ENCODE peak calls at places on chromosome 17, in nine cellular contexts. One of them, this sample, is unnamed.

GRCh38 chr17:45311762-45312476 is 4.9 kb downstream of the MAP3K14 start:
- DNase-seq in upper lobe of left lung: peak; percentile 90
- DNase-seq in mammary epithelial cell: peak; percentile 96
- DNase-seq in SK-N-SH: peak; percentile 45
- DNase-seq in neuronal stem cell: no peak
- DNase-seq in body of pancreas: peak; percentile 93
- DNase-seq in brain microvascular endothelial cell: peak; percentile 39
- DNase-seq in right cardiac atrium: peak; percentile 74
- DNase-seq in A673: no peak
- DNase-seq in this sample: peak; percentile 90

GRCh38 chr17:64176556-64176955 is 46.6 kb upstream of the ERN1 start:
- DNase-seq in upper lobe of left lung: no peak
- DNase-seq in mammary epithelial cell: no peak
- DNase-seq in SK-N-SH: no peak
- DNase-seq in neuronal stem cell: no peak
- DNase-seq in body of pancreas: no peak
- DNase-seq in brain microvascular endothelial cell: no peak
- DNase-seq in right cardiac atrium: no peak
- DNase-seq in A673: no peak
- DNase-seq in this sample: no peak

GRCh38 chr17:19470529-19471261 is 59.7 kb downstream of the RNF112 start:
- DNase-seq in upper lobe of left lung: no peak
- DNase-seq in mammary epithelial cell: no peak
- DNase-seq in SK-N-SH: no peak
- DNase-seq in neuronal stem cell: no peak
- DNase-seq in body of pancreas: peak; percentile 57
- DNase-seq in brain microvascular endothelial cell: no peak
- DNase-seq in right cardiac atrium: peak; percentile 90
- DNase-seq in A673: no peak
- DNase-seq in this sample: no peak

GRCh38 chr17:75950421-75950820 is 9.6 kb upstream of the FBF1 start:
- DNase-seq in upper lobe of left lung: no peak
- DNase-seq in mammary epithelial cell: no peak
- DNase-seq in SK-N-SH: no peak
- DNase-seq in neuronal stem cell: no peak
- DNase-seq in body of pancreas: no peak
- DNase-seq in brain microvascular endothelial cell: no peak
- DNase-seq in right cardiac atrium: no peak
- DNase-seq in A673: no peak
- DNase-seq in this sample: no peak

GRCh38 chr17:82253179-82253544 is 20.3 kb downstream of the CSNK1D start:
- DNase-seq in upper lobe of left lung: no peak
- DNase-seq in mammary epithelial cell: no peak
- DNase-seq in SK-N-SH: no peak
- DNase-seq in neuronal stem cell: no peak
- DNase-seq in body of pancreas: no peak
- DNase-seq in brain microvascular endothelial cell: no peak
- DNase-seq in right cardiac atrium: peak; percentile 34
- DNase-seq in A673: no peak
- DNase-seq in this sample: no peak

GRCh38 chr17:66988069-66988798 is 23.7 kb downstream of the CACNG4 start:
- DNase-seq in upper lobe of left lung: no peak
- DNase-seq in mammary epithelial cell: no peak
- DNase-seq in SK-N-SH: peak; percentile 51
- DNase-seq in neuronal stem cell: no peak
- DNase-seq in body of pancreas: no peak
- DNase-seq in brain microvascular endothelial cell: no peak
- DNase-seq in right cardiac atrium: no peak
- DNase-seq in A673: no peak
- DNase-seq in this sample: no peak

GRCh38 chr17:32588982-32589381 is 102.2 kb downstream of the CDK5R1 start:
- DNase-seq in upper lobe of left lung: no peak
- DNase-seq in mammary epithelial cell: no peak
- DNase-seq in SK-N-SH: peak; percentile 23
- DNase-seq in neuronal stem cell: no peak
- DNase-seq in body of pancreas: no peak
- DNase-seq in brain microvascular endothelial cell: no peak
- DNase-seq in right cardiac atrium: no peak
- DNase-seq in A673: no peak
- DNase-seq in this sample: no peak

GRCh38 chr17:19260958-19261357 is 23.8 kb downstream of the EPN2 start:
- DNase-seq in upper lobe of left lung: no peak
- DNase-seq in mammary epithelial cell: peak; percentile 20
- DNase-seq in SK-N-SH: no peak
- DNase-seq in neuronal stem cell: no peak
- DNase-seq in body of pancreas: no peak
- DNase-seq in brain microvascular endothelial cell: no peak
- DNase-seq in right cardiac atrium: no peak
- DNase-seq in A673: peak; percentile 65
- DNase-seq in this sample: no peak

GRCh38 chr17:17364338-17364667 is 61.1 kb downstream of the NT5M start:
- DNase-seq in upper lobe of left lung: no peak
- DNase-seq in mammary epithelial cell: no peak
- DNase-seq in SK-N-SH: no peak
- DNase-seq in neuronal stem cell: no peak
- DNase-seq in body of pancreas: no peak
- DNase-seq in brain microvascular endothelial cell: no peak
- DNase-seq in right cardiac atrium: peak; percentile 30
- DNase-seq in A673: no peak
- DNase-seq in this sample: no peak

GRCh38 chr17:49723423-49723822 is 15.7 kb upstream of the SLC35B1 start:
- DNase-seq in upper lobe of left lung: no peak
- DNase-seq in mammary epithelial cell: no peak
- DNase-seq in SK-N-SH: no peak
- DNase-seq in neuronal stem cell: no peak
- DNase-seq in body of pancreas: peak; percentile 57
- DNase-seq in brain microvascular endothelial cell: no peak
- DNase-seq in right cardiac atrium: peak; percentile 92
- DNase-seq in A673: no peak
- DNase-seq in this sample: no peak

GRCh38 chr17:76752006-76752405 is 14.1 kb downstream of the MFSD11 start:
- DNase-seq in upper lobe of left lung: no peak
- DNase-seq in mammary epithelial cell: no peak
- DNase-seq in SK-N-SH: no peak
- DNase-seq in neuronal stem cell: no peak
- DNase-seq in body of pancreas: no peak
- DNase-seq in brain microvascular endothelial cell: no peak
- DNase-seq in right cardiac atrium: no peak
- DNase-seq in A673: no peak
- DNase-seq in this sample: no peak

GRCh38 chr17:68602267-68602644 is 1.1 kb upstream of the FAM20A start:
- DNase-seq in upper lobe of left lung: no peak
- DNase-seq in mammary epithelial cell: no peak
- DNase-seq in SK-N-SH: no peak
- DNase-seq in neuronal stem cell: no peak
- DNase-seq in body of pancreas: no peak
- DNase-seq in brain microvascular endothelial cell: no peak
- DNase-seq in right cardiac atrium: no peak
- DNase-seq in A673: no peak
- DNase-seq in this sample: peak; percentile 68

GRCh38 chr17:36933174-36934143 is 3.8 kb upstream of the LHX1 start:
- DNase-seq in upper lobe of left lung: no peak
- DNase-seq in mammary epithelial cell: no peak
- DNase-seq in SK-N-SH: peak; percentile 52
- DNase-seq in neuronal stem cell: no peak
- DNase-seq in body of pancreas: no peak
- DNase-seq in brain microvascular endothelial cell: no peak
- DNase-seq in right cardiac atrium: no peak
- DNase-seq in A673: no peak
- DNase-seq in this sample: no peak

GRCh38 chr17:40621558-40621957 is 26.1 kb downstream of the SMARCE1 start:
- DNase-seq in upper lobe of left lung: no peak
- DNase-seq in mammary epithelial cell: no peak
- DNase-seq in SK-N-SH: no peak
- DNase-seq in neuronal stem cell: no peak
- DNase-seq in body of pancreas: no peak
- DNase-seq in brain microvascular endothelial cell: no peak
- DNase-seq in right cardiac atrium: no peak
- DNase-seq in A673: no peak
- DNase-seq in this sample: no peak

GRCh38 chr17:78883090-78883532 is 19.9 kb downstream of the CEP295NL start:
- DNase-seq in upper lobe of left lung: peak; percentile 87
- DNase-seq in mammary epithelial cell: no peak
- DNase-seq in SK-N-SH: peak; percentile 94
- DNase-seq in neuronal stem cell: no peak
- DNase-seq in body of pancreas: peak; percentile 77
- DNase-seq in brain microvascular endothelial cell: peak; percentile 61
- DNase-seq in right cardiac atrium: peak; percentile 87
- DNase-seq in A673: no peak
- DNase-seq in this sample: no peak

GRCh38 chr17:65071861-65072260 is 15.3 kb upstream of the GNA13 start:
- DNase-seq in upper lobe of left lung: no peak
- DNase-seq in mammary epithelial cell: peak; percentile 75
- DNase-seq in SK-N-SH: no peak
- DNase-seq in neuronal stem cell: no peak
- DNase-seq in body of pancreas: no peak
- DNase-seq in brain microvascular endothelial cell: no peak
- DNase-seq in right cardiac atrium: no peak
- DNase-seq in A673: no peak
- DNase-seq in this sample: no peak

DNA sequence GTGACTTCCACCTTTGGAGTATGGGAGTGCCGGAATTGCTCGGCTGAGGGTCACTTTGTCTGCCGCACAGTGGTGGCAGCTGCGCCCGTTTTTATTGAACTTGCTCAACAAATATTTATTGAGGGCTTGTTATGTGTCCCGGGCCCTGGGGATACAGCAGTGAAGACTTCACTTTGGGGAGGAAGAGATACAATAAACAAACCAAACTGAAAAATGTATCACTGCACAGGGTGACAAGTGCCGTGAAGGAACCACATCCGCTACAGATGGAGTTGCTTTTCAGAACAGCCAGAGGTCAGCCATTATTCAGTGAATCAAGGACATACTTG is 185.6 kb downstream of the NTN1 start:
- DNase-seq in upper lobe of left lung: no peak
- DNase-seq in mammary epithelial cell: no peak
- DNase-seq in SK-N-SH: no peak
- DNase-seq in neuronal stem cell: no peak
- DNase-seq in body of pancreas: no peak
- DNase-seq in brain microvascular endothelial cell: no peak
- DNase-seq in right cardiac atrium: no peak
- DNase-seq in A673: no peak
- DNase-seq in this sample: no peak
- H3K27ac ChIP-seq in upper lobe of left lung: no peak overlapping the region
- H3K27ac ChIP-seq in mammary epithelial cell: no peak overlapping the region
- H3K27ac ChIP-seq in SK-N-SH: no peak overlapping the region
- H3K27ac ChIP-seq in neuronal stem cell: no peak overlapping the region
- H3K27ac ChIP-seq in body of pancreas: no peak overlapping the region
- H3K27ac ChIP-seq in brain microvascular endothelial cell: no peak overlapping the region
- H3K27ac ChIP-seq in right cardiac atrium: no peak overlapping the region
- H3K27ac ChIP-seq in A673: no peak overlapping the region
- H3K27ac ChIP-seq in this sample: no peak overlapping the region

DNA sequence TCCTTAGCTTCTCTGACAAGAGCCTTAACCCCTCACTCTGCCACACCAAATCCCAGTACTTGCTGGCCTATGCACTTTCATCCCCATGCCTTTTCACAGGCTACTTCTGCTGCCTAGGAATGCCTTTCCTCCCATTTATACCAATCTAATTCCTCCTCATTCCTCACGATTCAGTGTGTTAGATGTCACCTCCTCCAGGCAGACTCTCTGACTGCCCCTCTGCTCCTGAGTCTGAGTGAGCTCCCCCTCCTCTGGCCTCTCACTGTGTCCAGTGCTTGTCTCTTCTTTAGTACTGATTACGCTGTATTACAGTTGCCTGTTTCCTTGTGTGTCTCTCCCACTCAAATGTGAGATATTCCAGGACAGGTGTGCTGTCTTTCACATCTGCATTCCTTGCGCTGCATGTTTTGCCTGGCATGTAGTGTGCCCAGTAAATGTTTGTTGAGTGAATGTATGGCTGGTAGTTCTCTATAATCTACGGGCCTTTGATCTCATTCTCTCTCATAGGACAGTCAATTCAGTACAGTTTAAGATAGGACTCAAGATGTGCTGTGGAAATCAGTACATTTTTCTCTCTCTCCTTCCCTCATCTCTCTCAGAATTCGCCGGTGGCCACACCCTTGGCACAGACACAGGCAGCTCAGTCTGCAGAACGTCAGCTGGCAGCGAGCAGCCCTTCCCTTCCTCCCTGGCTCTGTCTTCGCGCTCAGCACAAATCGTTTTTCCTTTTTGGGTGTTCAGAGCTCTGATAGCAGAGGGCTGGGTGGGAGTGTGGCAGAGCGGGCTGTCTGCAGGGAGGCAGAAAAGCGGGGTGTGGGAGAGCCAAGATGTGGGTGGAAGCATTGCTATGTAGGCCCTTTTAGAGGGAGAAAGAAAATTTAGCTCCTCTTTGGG is 18.5 kb downstream of the ARL4D start:
- DNase-seq in upper lobe of left lung: peak; percentile 32
- DNase-seq in mammary epithelial cell: peak; percentile 60
- DNase-seq in SK-N-SH: no peak
- DNase-seq in neuronal stem cell: no peak
- DNase-seq in body of pancreas: peak; percentile 18
- DNase-seq in brain microvascular endothelial cell: no peak
- DNase-seq in right cardiac atrium: peak; percentile 92
- DNase-seq in A673: no peak
- DNase-seq in this sample: no peak
- H3K27ac ChIP-seq in upper lobe of left lung: peak overlapping the region; percentile 56
- H3K27ac ChIP-seq in mammary epithelial cell: peak overlapping the region; percentile 73
- H3K27ac ChIP-seq in SK-N-SH: peak overlapping the region; percentile 89
- H3K27ac ChIP-seq in neuronal stem cell: no peak overlapping the region
- H3K27ac ChIP-seq in body of pancreas: no peak overlapping the region
- H3K27ac ChIP-seq in brain microvascular endothelial cell: no peak overlapping the region
- H3K27ac ChIP-seq in right cardiac atrium: peak overlapping the region; percentile 65
- H3K27ac ChIP-seq in A673: no peak overlapping the region
- H3K27ac ChIP-seq in this sample: peak overlapping the region; percentile 6

DNA sequence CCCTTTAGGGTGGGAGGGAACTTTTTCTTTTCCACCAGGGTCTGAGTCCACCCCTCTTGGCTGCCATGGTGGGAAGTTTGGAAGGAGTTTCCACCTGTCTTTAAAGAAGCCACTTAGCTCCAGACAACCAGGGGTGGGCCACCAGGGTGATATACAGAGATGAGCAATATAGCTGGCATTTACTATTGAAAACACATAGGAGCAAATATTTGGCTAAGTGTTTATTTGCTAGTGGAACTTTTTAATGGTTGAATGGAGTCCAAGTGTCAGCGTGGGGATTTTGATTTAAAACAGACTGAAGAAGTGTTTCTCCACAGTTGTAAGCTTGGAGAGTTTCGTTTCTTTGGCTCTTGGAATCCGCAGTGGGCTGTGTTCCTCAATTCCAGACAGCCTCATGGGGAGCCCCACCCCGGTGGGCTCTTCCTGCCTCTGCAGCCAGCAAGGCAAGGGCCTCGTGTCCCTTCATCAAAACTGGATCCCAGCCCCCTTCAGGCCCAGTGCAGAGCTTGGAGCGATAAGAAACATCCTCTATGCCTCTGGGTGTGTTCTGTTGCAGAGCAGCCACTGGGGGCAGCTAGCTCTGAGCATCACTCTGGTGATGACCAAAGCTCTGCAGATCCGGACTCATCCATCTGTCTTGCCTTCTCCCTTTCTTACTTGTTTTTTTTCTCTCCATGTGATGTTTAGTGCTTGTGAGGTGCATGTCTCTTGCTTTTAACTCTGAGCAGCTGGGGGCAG is 36.1 kb downstream of the NOG start:
- DNase-seq in upper lobe of left lung: no peak
- DNase-seq in mammary epithelial cell: no peak
- DNase-seq in SK-N-SH: peak; percentile 36
- DNase-seq in neuronal stem cell: peak; percentile 21
- DNase-seq in body of pancreas: peak; percentile 3
- DNase-seq in brain microvascular endothelial cell: peak; percentile 11
- DNase-seq in right cardiac atrium: no peak
- DNase-seq in A673: peak; percentile 30
- DNase-seq in this sample: peak; percentile 15
- H3K27ac ChIP-seq in upper lobe of left lung: no peak overlapping the region
- H3K27ac ChIP-seq in mammary epithelial cell: no peak overlapping the region
- H3K27ac ChIP-seq in SK-N-SH: no peak overlapping the region
- H3K27ac ChIP-seq in neuronal stem cell: no peak overlapping the region
- H3K27ac ChIP-seq in body of pancreas: no peak overlapping the region
- H3K27ac ChIP-seq in brain microvascular endothelial cell: no peak overlapping the region
- H3K27ac ChIP-seq in right cardiac atrium: no peak overlapping the region
- H3K27ac ChIP-seq in A673: no peak overlapping the region
- H3K27ac ChIP-seq in this sample: no peak overlapping the region

GRCh38 chr17:59327136-59327878 is 4.1 kb upstream of the YPEL2 start:
- DNase-seq in upper lobe of left lung: no peak
- DNase-seq in mammary epithelial cell: no peak
- DNase-seq in SK-N-SH: peak; percentile 42
- DNase-seq in neuronal stem cell: no peak
- DNase-seq in body of pancreas: no peak
- DNase-seq in brain microvascular endothelial cell: no peak
- DNase-seq in right cardiac atrium: no peak
- DNase-seq in A673: no peak
- DNase-seq in this sample: no peak
- H3K27ac ChIP-seq in upper lobe of left lung: no peak overlapping the region
- H3K27ac ChIP-seq in mammary epithelial cell: no peak overlapping the region
- H3K27ac ChIP-seq in SK-N-SH: peak overlapping the region; percentile 17
- H3K27ac ChIP-seq in neuronal stem cell: no peak overlapping the region
- H3K27ac ChIP-seq in body of pancreas: peak overlapping the region; percentile 26
- H3K27ac ChIP-seq in brain microvascular endothelial cell: no peak overlapping the region
- H3K27ac ChIP-seq in right cardiac atrium: no peak overlapping the region
- H3K27ac ChIP-seq in A673: no peak overlapping the region
- H3K27ac ChIP-seq in this sample: no peak overlapping the region

This sample was measured in foreskin keratinocyte.